ENCODE peak calls at places on chromosomes 13 and 19, in eight cellular contexts. W, Y, I, Z, C, J, Q and F are unnamed samples.

GRCh38 chr19:10699650-10700335 is 1.4 kb upstream of the QTRT1 start:
- DNase-seq in W (peak; percentile 49), Y (peak; percentile 52), I (peak; percentile 69), Z (no peak), C (peak; percentile 86), J (peak; percentile 45), Q (peak; percentile 56), F (no peak)

GRCh38 chr13:91280806-91281205 is 66.7 kb upstream of the MIR17HG start:
- DNase-seq in W (no peak), Y (no peak), I (no peak), Z (no peak), C (no peak), J (no peak), Q (no peak), F (no peak)

GRCh38 chr13:33249066-33249465 is 36.5 kb downstream of the STARD13 start:
- DNase-seq in W (peak; percentile 60), Y (no peak), I (no peak), Z (no peak), C (no peak), J (no peak), Q (no peak), F (no peak)

GRCh38 chr13:49086711-49087110 is 111.0 kb downstream of the FNDC3A start:
- DNase-seq in W (peak; percentile 63), Y (no peak), I (no peak), Z (no peak), C (no peak), J (no peak), Q (no peak), F (no peak)

GRCh38 chr19:5799247-5800241 is 5.3 kb upstream of the NRTN start:
- DNase-seq in W (no peak), Y (no peak), I (no peak), Z (no peak), C (no peak), J (no peak), Q (no peak), F (no peak)

GRCh38 chr19:29119582-29119981 is 93.4 kb downstream of the UQCRFS1 start:
- DNase-seq in W (no peak), Y (no peak), I (no peak), Z (no peak), C (no peak), J (no peak), Q (no peak), F (no peak)

GRCh38 chr19:46571495-46571894 is 29.6 kb upstream of the CALM3 start:
- DNase-seq in W (peak; percentile 12), Y (no peak), I (no peak), Z (no peak), C (peak; percentile 38), J (no peak), Q (no peak), F (no peak)

GRCh38 chr19:49149652-49150105 is 5.5 kb downstream of the HRC start:
- DNase-seq in W (peak; percentile 85), Y (no peak), I (no peak), Z (peak; percentile 70), C (no peak), J (peak; percentile 78), Q (no peak), F (peak; percentile 94)

GRCh38 chr19:33389574-33390119 is 16.1 kb downstream of the CEBPG start:
- DNase-seq in W (no peak), Y (no peak), I (no peak), Z (no peak), C (no peak), J (no peak), Q (no peak), F (peak; percentile 84)

GRCh38 chr19:5148794-5149190 is 179.9 kb downstream of the KDM4B start:
- DNase-seq in W (no peak), Y (no peak), I (no peak), Z (no peak), C (no peak), J (no peak), Q (no peak), F (no peak)

GRCh38 chr13:85985791-85986190 is 186.6 kb upstream of the SLITRK6 start:
- DNase-seq in W (peak; percentile 19), Y (no peak), I (no peak), Z (no peak), C (no peak), J (no peak), Q (no peak), F (no peak)

GRCh38 chr13:41462427-41462826 is 5.1 kb downstream of the RGCC start:
- DNase-seq in W (no peak), Y (no peak), I (no peak), Z (no peak), C (no peak), J (no peak), Q (no peak), F (no peak)

GRCh38 chr19:342801-343421 is 1.7 kb downstream of the MIER2 start:
- DNase-seq in W (peak; percentile 79), Y (no peak), I (no peak), Z (peak; percentile 76), C (no peak), J (peak; percentile 35), Q (no peak), F (peak; percentile 65)

GRCh38 chr19:9917322-9917721 is 19.0 kb downstream of the OLFM2 start:
- DNase-seq in W (peak; percentile 47), Y (no peak), I (no peak), Z (no peak), C (peak; percentile 29), J (peak; percentile 17), Q (no peak), F (no peak)

GRCh38 chr19:29815231-29815630 is 3.4 kb downstream of the CCNE1 start:
- DNase-seq in W (no peak), Y (no peak), I (peak; percentile 70), Z (no peak), C (no peak), J (no peak), Q (no peak), F (no peak)

GRCh38 chr13:78323848-78324247 is 279.5 kb downstream of the POU4F1 start:
- DNase-seq in W (no peak), Y (no peak), I (no peak), Z (no peak), C (no peak), J (no peak), Q (no peak), F (no peak)

GRCh38 chr13:42814868-42815267 is 33.5 kb downstream of the FAM216B start:
- DNase-seq in W (peak; percentile 86), Y (no peak), I (no peak), Z (no peak), C (no peak), J (no peak), Q (no peak), F (no peak)

GRCh38 chr13:63481334-63481733 is 2065.7 kb upstream of the PCDH20 start:
- DNase-seq in W (peak; percentile 79), Y (no peak), I (no peak), Z (no peak), C (no peak), J (no peak), Q (no peak), F (no peak)

GRCh38 chr13:53238241-53238640 is 209.6 kb downstream of the OLFM4 start:
- DNase-seq in W (no peak), Y (no peak), I (no peak), Z (no peak), C (no peak), J (no peak), Q (no peak), F (no peak)

GRCh38 chr13:96090240-96091101 is 564 bp downstream of the HS6ST3 start:
- DNase-seq in W (no peak), Y (no peak), I (peak; percentile 35), Z (no peak), C (no peak), J (peak; percentile 2), Q (no peak), F (peak; percentile 83)

GRCh38 chr13:113637262-113638160 is 20.5 kb downstream of the ATP4B start:
- DNase-seq in W (no peak), Y (no peak), I (no peak), Z (no peak), C (no peak), J (no peak), Q (no peak), F (peak; percentile 79)

GRCh38 chr13:99124695-99125334 is 75.8 kb upstream of the UBAC2 start:
- DNase-seq in W (peak; percentile 74), Y (no peak), I (peak; percentile 13), Z (no peak), C (peak; percentile 32), J (no peak), Q (no peak), F (no peak)

GRCh38 chr19:56053596-56053995 is 67.0 kb downstream of the NLRP5 start:
- DNase-seq in W (no peak), Y (no peak), I (no peak), Z (no peak), C (no peak), J (no peak), Q (no peak), F (no peak)

GRCh38 chr13:49023441-49023840 is 47.7 kb downstream of the FNDC3A start:
- DNase-seq in W (peak; percentile 71), Y (no peak), I (no peak), Z (no peak), C (no peak), J (no peak), Q (no peak), F (no peak)

GRCh38 chr19:48637948-48638830 is 1.0 kb upstream of the DBP start:
- DNase-seq in W (peak; percentile 98), Y (peak; percentile 70), I (peak; percentile 92), Z (peak; percentile 87), C (peak; percentile 92), J (peak; percentile 88), Q (no peak), F (peak; percentile 95)

GRCh38 chr19:50565984-50566903 is 2.0 kb downstream of the LRRC4B start:
- DNase-seq in W (no peak), Y (peak; percentile 18), I (no peak), Z (no peak), C (no peak), J (peak; percentile 76), Q (no peak), F (no peak)

GRCh38 chr19:35013047-35013819 is 13.1 kb downstream of the GRAMD1A start:
- DNase-seq in W (peak; percentile 55), Y (peak; percentile 76), I (peak; percentile 86), Z (peak; percentile 68), C (peak; percentile 82), J (peak; percentile 57), Q (peak; percentile 59), F (peak; percentile 94)

GRCh38 chr13:73781384-73781783 is 352.8 kb downstream of the KLF12 start:
- DNase-seq in W (no peak), Y (no peak), I (no peak), Z (no peak), C (no peak), J (no peak), Q (no peak), F (no peak)

GRCh38 chr19:10353793-10354391 is 14.5 kb upstream of the ICAM3 start:
- DNase-seq in W (peak; percentile 47), Y (peak; percentile 35), I (no peak), Z (no peak), C (peak; percentile 43), J (no peak), Q (peak; percentile 31), F (no peak)

GRCh38 chr13:31859546-31859945 is 120.2 kb downstream of the RXFP2 start:
- DNase-seq in W (no peak), Y (no peak), I (no peak), Z (no peak), C (no peak), J (no peak), Q (no peak), F (no peak)

GRCh38 chr19:8212212-8212611 is 3.0 kb downstream of the CERS4 start:
- DNase-seq in W (no peak), Y (no peak), I (no peak), Z (no peak), C (no peak), J (no peak), Q (no peak), F (no peak)